ENCODE peak calls at places on chromosomes 4 and X, in six cellular contexts. N is astrocyte of the spinal cord, A is esophagus squamous epithelium, V is heart left ventricle, M is astrocyte of the cerebellum, S is fibroblast of mammary gland. G is an unnamed sample.
A peak's percentile ranks its signal among the peaks of the same experiment; 100 is the strongest.

GRCh38 chrX:42128020-42128419 is 204.7 kb upstream of the CASK start:
- DNase-seq in M (no peak), S (no peak), A (no peak), V (no peak), N (no peak), G (no peak)

GRCh38 chr4:105399535-105400161 is 74.2 kb downstream of the PPA2 start:
- DNase-seq in A (no peak), S (peak; percentile 85), M (peak; percentile 19), N (peak; percentile 79), V (no peak), G (no peak)

GRCh38 chr4:152265149-152265621 is 270.7 kb downstream of the FBXW7 start:
- DNase-seq in M (peak; percentile 75), S (peak; percentile 89), V (no peak), N (peak; percentile 91), A (no peak), G (no peak)

GRCh38 chr4:183485411-183486160 is 19.3 kb upstream of the ING2 start:
- DNase-seq in V (no peak), M (no peak), A (no peak), N (no peak), S (peak; percentile 66), G (no peak)

GRCh38 chr4:20684852-20685763 is 15.2 kb upstream of the PACRGL start:
- DNase-seq in V (no peak), S (peak; percentile 37), A (no peak), M (peak; percentile 11), N (peak; percentile 29), G (no peak)

GRCh38 chrX:24025741-24026402 is 1.1 kb downstream of the KLHL15 start:
- DNase-seq in S (peak; percentile 87), N (peak; percentile 59), A (no peak), M (peak; percentile 29), V (no peak), G (no peak)

GRCh38 chr4:108486046-108486445 is 134.3 kb upstream of the RPL34 start:
- DNase-seq in S (no peak), N (no peak), V (no peak), M (no peak), A (no peak), G (no peak)

GRCh38 chrX:107894038-107894437 is 68.4 kb downstream of the MID2 start:
- DNase-seq in S (peak; percentile 69), N (peak; percentile 47), V (no peak), M (peak; percentile 3), A (no peak), G (peak; percentile 16)

GRCh38 chr4:171067422-171067821 is 745.8 kb upstream of the GALNTL6 start:
- DNase-seq in N (no peak), V (no peak), M (no peak), S (peak; percentile 0), A (no peak), G (no peak)

GRCh38 chr4:159481936-159482335 is 379.1 kb downstream of the RAPGEF2 start:
- DNase-seq in A (no peak), V (no peak), M (no peak), S (no peak), N (no peak), G (no peak)

GRCh38 chr4:159483110-159483509 is 380.2 kb downstream of the RAPGEF2 start:
- DNase-seq in V (no peak), A (no peak), N (no peak), M (no peak), S (no peak), G (no peak)

GRCh38 chr4:159484861-159485260 is 382.0 kb downstream of the RAPGEF2 start:
- DNase-seq in S (no peak), N (no peak), V (no peak), A (no peak), M (no peak), G (no peak)

GRCh38 chr4:159484049-159484448 is 381.2 kb downstream of the RAPGEF2 start:
- DNase-seq in S (no peak), M (no peak), N (peak; percentile 38), V (no peak), A (no peak), G (no peak)

DNA sequence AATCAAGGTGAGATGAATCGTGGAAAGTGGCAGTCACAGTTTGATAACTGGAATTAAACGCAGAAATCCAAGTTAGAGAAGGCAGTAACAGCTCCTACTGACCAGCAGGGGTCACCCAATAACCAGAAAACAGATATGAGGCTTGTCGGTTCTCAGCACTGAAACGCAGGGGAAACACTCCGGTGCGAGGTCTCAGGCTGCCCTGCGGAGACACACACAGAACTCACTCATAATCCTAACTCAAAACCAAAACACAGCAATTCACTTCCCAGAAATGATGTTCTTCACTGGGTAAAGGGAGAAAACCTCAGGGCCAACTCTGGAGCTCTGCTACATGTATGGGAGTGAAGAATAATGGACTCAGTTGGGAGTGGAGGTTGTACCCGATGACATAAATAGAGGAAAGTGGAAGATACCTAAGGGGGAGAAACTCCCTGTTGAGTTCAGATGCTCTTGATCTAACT is 384.4 kb downstream of the RAPGEF2 start:
- DNase-seq in S (peak; percentile 75), N (peak; percentile 82), M (peak; percentile 78), A (no peak), V (peak; percentile 40), G (peak; percentile 62)
- TF ChIP-seq CTCF in S (peak; percentile 85), N (peak; percentile 82), M (peak; percentile 75), A (peak; percentile 70), V (peak; percentile 80), G (peak; percentile 85)

DNA sequence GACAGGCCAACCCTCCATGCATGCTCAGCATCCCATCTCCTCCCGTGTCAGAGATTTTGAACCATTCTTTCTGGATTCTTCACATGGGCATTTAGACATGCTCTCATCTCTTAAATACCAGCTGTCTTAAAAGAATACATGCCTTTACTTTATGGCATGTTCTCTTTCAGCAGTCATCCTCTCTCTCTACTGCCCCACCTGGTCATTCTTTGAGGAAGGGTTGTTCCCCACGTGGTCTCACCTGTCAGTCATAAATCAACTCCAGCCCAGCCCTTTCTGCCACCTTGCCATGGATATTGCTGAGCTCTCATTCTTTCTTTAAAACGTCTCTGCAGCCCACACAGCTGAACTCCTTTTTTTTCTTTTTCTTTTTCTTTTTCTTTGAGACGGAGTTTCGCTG is 111.3 kb downstream of the ARHGAP10 start:
- DNase-seq in A (no peak), V (no peak), N (no peak), M (no peak), S (no peak), G (peak; percentile 26)
- TF ChIP-seq CTCF in A (no peak), V (no peak), N (peak; percentile 3), M (no peak), S (no peak), G (no peak)

DNA sequence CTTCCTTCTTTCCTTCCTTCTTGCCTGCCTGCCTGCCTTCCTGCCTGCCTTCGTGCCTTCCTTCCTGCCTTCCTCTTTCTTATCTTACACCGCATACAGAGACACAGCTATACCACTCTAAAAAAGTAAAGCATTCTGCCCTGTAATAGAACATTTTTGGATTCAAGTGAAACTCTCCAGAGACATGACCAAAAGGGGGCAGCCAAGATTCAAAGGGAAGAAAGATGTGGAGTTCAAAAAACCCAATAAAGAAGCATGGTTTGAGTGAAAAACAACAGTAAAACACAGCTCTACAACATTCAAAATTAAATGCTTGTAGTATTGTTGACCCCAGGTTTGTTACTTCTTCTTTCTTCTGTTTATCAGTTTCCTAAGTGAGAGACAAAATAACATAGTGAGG is 914.9 kb upstream of the PCDH7 start:
- DNase-seq in N (no peak), A (no peak), M (no peak), V (no peak), S (no peak), G (no peak)
- TF ChIP-seq CTCF in N (no peak), A (no peak), M (no peak), V (no peak), S (no peak), G (no peak)

GRCh38 chr4:6046526-6047129 is 28.4 kb upstream of the C4orf50 start:
- DNase-seq in S (no peak), M (no peak), N (no peak), V (no peak), A (no peak), G (no peak)

GRCh38 chr4:6043843-6044242 is 25.6 kb upstream of the C4orf50 start:
- DNase-seq in S (no peak), V (no peak), A (no peak), M (no peak), N (no peak), G (no peak)

GRCh38 chr4:6043188-6043587 is 25.0 kb upstream of the C4orf50 start:
- DNase-seq in N (no peak), S (no peak), M (no peak), A (no peak), V (no peak), G (no peak)

GRCh38 chr4:6044276-6044675 is 26.0 kb upstream of the C4orf50 start:
- DNase-seq in A (no peak), S (no peak), M (no peak), V (no peak), N (no peak), G (no peak)

GRCh38 chr4:6044805-6045204 is 26.6 kb upstream of the C4orf50 start:
- DNase-seq in A (no peak), N (no peak), V (no peak), M (no peak), S (no peak), G (no peak)
- TF ChIP-seq CTCF in A (no peak), N (no peak), V (no peak), M (no peak), S (no peak), G (no peak)

DNA sequence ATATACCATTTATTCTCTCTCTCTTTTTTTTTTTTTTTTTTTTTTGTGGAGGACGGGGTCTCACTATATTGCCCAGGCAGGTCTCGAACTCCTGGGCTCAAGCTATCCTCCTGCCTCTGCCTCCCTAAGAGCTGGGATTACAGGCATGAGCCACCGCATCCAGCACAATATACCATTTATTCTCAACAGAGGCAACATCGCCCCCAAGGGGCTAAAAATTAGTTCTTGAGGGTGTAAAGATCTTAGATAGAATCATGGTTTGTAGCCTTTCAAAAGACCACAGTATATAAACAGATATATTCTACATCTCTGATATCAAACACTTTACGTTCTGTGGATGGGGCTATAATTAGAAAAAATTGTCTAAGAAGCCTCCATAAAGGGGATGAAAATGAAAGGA is 39.8 kb upstream of the TCEAL2 start:
- DNase-seq in N (no peak), M (no peak), V (no peak), S (no peak), A (no peak), G (no peak)
- TF ChIP-seq CTCF in N (no peak), M (no peak), V (no peak), S (no peak), A (no peak), G (no peak)

DNA sequence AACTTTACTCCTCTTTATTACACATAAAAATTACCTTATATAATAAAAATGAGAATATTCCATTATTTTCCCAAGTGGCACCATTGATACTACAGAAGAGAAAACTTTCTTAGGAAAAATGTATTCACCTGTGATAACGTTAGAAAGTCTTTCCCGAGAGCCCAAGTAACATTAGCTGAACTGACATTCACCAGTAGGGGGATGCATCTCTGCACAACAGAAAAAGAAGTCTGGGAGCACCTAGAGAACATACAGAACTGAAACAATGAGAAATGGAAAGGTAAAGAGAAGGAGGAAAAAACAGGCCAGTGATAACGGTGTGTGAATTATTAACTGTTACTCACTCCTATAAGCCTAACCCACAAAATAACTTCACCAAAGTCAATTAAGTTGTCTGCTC is 423.3 kb downstream of the CENPC start:
- DNase-seq in V (no peak), M (no peak), N (no peak), A (no peak), S (no peak), G (no peak)
- TF ChIP-seq CTCF in V (peak; percentile 13), M (peak; percentile 50), N (peak; percentile 43), A (no peak), S (peak; percentile 3), G (peak; percentile 59)

G was measured in nephron progenitor cell.